ENCODE peak calls at places on chromosome X, in eight cellular contexts. Z is renal cortical epithelial cell; U is GM12865; N is kidney tubule cell; B is naive thymus-derived CD4-positive, alpha-beta T cell; K is activated T-cell treated with anti-CD3 and anti-CD28 coated beads for 48 hours; F is mucosa of gallbladder; X is activated CD8-positive, alpha-beta memory T cell treated with anti-CD3 and anti-CD28 coated beads for 24 hours. G is an unnamed sample.

GRCh38 chrX:84339507-84340364 is 151.7 kb upstream of the RPS6KA6 start:
- DNase-seq in X (no peak), B (no peak), K (no peak), Z (peak), N (peak), F (no peak), U (peak), G (no peak)

GRCh38 chrX:39000802-39001201 is 199.5 kb downstream of the MID1IP1 start:
- DNase-seq in B (no peak), X (no peak), N (no peak), U (no peak), F (no peak), K (no peak), Z (no peak), G (no peak)

GRCh38 chrX:153766871-153767673 is 3.0 kb downstream of the PLXNB3 start:
- DNase-seq in U (peak), F (no peak), N (no peak), Z (no peak), K (no peak), B (no peak), X (no peak), G (no peak)

GRCh38 chrX:37800762-37801161 is 20.9 kb downstream of the CYBB start:
- DNase-seq in N (no peak), F (no peak), B (no peak), U (no peak), X (no peak), Z (no peak), K (no peak), G (no peak)

GRCh38 chrX:69321789-69322188 is 156.5 kb upstream of the PJA1 start:
- DNase-seq in Z (no peak), B (no peak), F (no peak), N (no peak), U (no peak), K (no peak), X (no peak), G (peak)

GRCh38 chrX:33726281-33727160 is 405.6 kb downstream of the FAM47A start:
- DNase-seq in X (no peak), U (no peak), B (no peak), K (no peak), N (no peak), F (no peak), Z (no peak), G (no peak)

GRCh38 chrX:39652336-39652735 is 445.4 kb downstream of the BCOR start:
- DNase-seq in N (peak), B (peak), X (peak), U (peak), K (peak), Z (no peak), F (no peak), G (no peak)

GRCh38 chrX:13167444-13168207 is 123.2 kb upstream of the FAM9C start:
- DNase-seq in F (no peak), Z (peak), K (peak), X (no peak), B (no peak), U (peak), N (peak), G (no peak)

GRCh38 chrX:40877869-40878268 is 142.5 kb upstream of the MED14 start:
- DNase-seq in Z (peak), F (no peak), X (no peak), K (no peak), N (peak), B (peak), U (peak), G (no peak)

GRCh38 chrX:34880656-34881055 is 61.9 kb upstream of the FAM47B start:
- DNase-seq in X (no peak), N (peak), B (no peak), K (no peak), U (no peak), Z (peak), F (no peak), G (no peak)

GRCh38 chrX:129403974-129404669 is 119.2 kb downstream of the SMARCA1 start:
- DNase-seq in F (no peak), N (no peak), B (no peak), K (no peak), U (no peak), Z (peak), X (no peak), G (no peak)

GRCh38 chrX:39750798-39751197 is 347.0 kb downstream of the BCOR start:
- DNase-seq in K (no peak), F (no peak), U (no peak), Z (no peak), X (no peak), B (no peak), N (no peak), G (no peak)

GRCh38 chrX:70039758-70040157 is 10.0 kb downstream of the AWAT2 start:
- DNase-seq in U (no peak), F (no peak), Z (no peak), K (no peak), X (no peak), B (no peak), N (no peak), G (no peak)

GRCh38 chrX:12245650-12246645 is 107.7 kb downstream of the FRMPD4 start:
- DNase-seq in K (no peak), U (no peak), B (no peak), F (no peak), Z (peak), X (no peak), N (no peak), G (no peak)

GRCh38 chrX:132614297-132614696 is 125.5 kb upstream of the MBNL3 start:
- DNase-seq in K (no peak), U (peak), N (no peak), X (no peak), Z (no peak), B (no peak), F (no peak), G (no peak)

GRCh38 chrX:66110112-66110511 is 53.9 kb upstream of the HEPH start:
- DNase-seq in B (peak), X (no peak), N (peak), U (peak), K (no peak), F (no peak), Z (no peak), G (no peak)

GRCh38 chrX:28659269-28659668 is 72.0 kb downstream of the IL1RAPL1 start:
- DNase-seq in X (no peak), B (no peak), F (no peak), N (peak), Z (no peak), K (no peak), U (peak), G (no peak)

GRCh38 chrX:40867352-40867751 is 132.0 kb upstream of the MED14 start:
- DNase-seq in X (no peak), F (peak), N (peak), U (no peak), Z (peak), B (no peak), K (no peak), G (no peak)

GRCh38 chrX:153494541-153495361 is at the start of gene BGN:
- DNase-seq in B (peak), K (no peak), N (no peak), U (no peak), Z (no peak), F (no peak), X (no peak), G (no peak)

GRCh38 chrX:111270339-111270738 is at the start of gene CAPN6:
- DNase-seq in Z (peak), F (peak), B (no peak), K (no peak), N (peak), X (no peak), U (no peak), G (peak)

GRCh38 chrX:42079968-42080367 is 156.6 kb upstream of the CASK start:
- DNase-seq in K (no peak), B (no peak), N (no peak), U (no peak), Z (no peak), X (no peak), F (no peak), G (no peak)

GRCh38 chrX:86806786-86807185 is 658.5 kb downstream of the DACH2 start:
- DNase-seq in B (no peak), N (peak), U (peak), F (no peak), Z (no peak), X (no peak), K (no peak), G (no peak)

G was measured in stomach.